ENCODE peak calls at places on chromosomes 13 and 19, in four cellular contexts. X is NCI-H524 treated with DMSO at 0.1 percent for 48 hours; P is stimulated activated CD4-positive, alpha-beta T cell treated with anti-CD3 and anti-CD28 coated beads, TNF-alpha, amount 100 ng/mL, for 48 hours; U is Calu3. Q is an unnamed sample.

GRCh38 chr13:103539265-103539664 is 473.0 kb upstream of the SLC10A2 start:
- DNase-seq in X (peak), P (no peak), U (no peak), Q (no peak)

GRCh38 chr19:7482584-7483439 is 6.0 kb downstream of the PEX11G start:
- DNase-seq in X (no peak), P (no peak), U (no peak), Q (no peak)

GRCh38 chr19:50025794-50026549 is at the start of gene ZNF473:
- DNase-seq in X (peak), P (peak), U (peak), Q (peak)

GRCh38 chr13:111115841-111116500 is 861 bp downstream of the ARHGEF7 start:
- DNase-seq in X (no peak), P (no peak), U (no peak), Q (no peak)

GRCh38 chr19:35509861-35510625 is 3.4 kb downstream of the DMKN start:
- DNase-seq in X (peak), P (peak), U (peak), Q (no peak)

GRCh38 chr13:72643339-72643989 is 84.0 kb downstream of the MZT1 start:
- DNase-seq in X (no peak), P (peak), U (peak), Q (no peak)

GRCh38 chr19:34436716-34437115 is 8.5 kb downstream of the UBA2 start:
- DNase-seq in X (no peak), P (no peak), U (no peak), Q (no peak)

GRCh38 chr19:58387338-58388174 is 487 bp downstream of the RPS5 start:
- DNase-seq in X (no peak), P (no peak), U (no peak), Q (peak)

GRCh38 chr13:26601669-26602068 is 44.2 kb downstream of the WASF3 start:
- DNase-seq in X (peak), P (no peak), U (no peak), Q (no peak)

GRCh38 chr19:39403331-39404312 is 3.0 kb upstream of the ZFP36 start:
- DNase-seq in X (peak), P (peak), U (peak), Q (peak)

GRCh38 chr19:10115392-10116084 is 4.0 kb downstream of the P2RY11 start:
- DNase-seq in X (no peak), P (no peak), U (no peak), Q (no peak)

GRCh38 chr19:5588441-5588840 is 20.7 kb upstream of the TINCR start:
- DNase-seq in X (no peak), P (no peak), U (no peak), Q (no peak)

GRCh38 chr19:13024958-13025653 is 29.8 kb downstream of the NFIX start:
- DNase-seq in X (no peak), P (no peak), U (no peak), Q (no peak)

GRCh38 chr13:113875429-113875815 is 11.5 kb upstream of the GAS6 start:
- DNase-seq in X (no peak), P (no peak), U (no peak), Q (no peak)

GRCh38 chr19:58509731-58510083 is 2.1 kb downstream of the SLC27A5 start:
- DNase-seq in X (no peak), P (no peak), U (no peak), Q (no peak)

GRCh38 chr19:49590971-49591730 is at the start of gene PRR12:
- DNase-seq in X (peak), P (peak), U (peak), Q (peak)

GRCh38 chr13:51761638-51762350 is 42.2 kb downstream of the DHRS12 start:
- DNase-seq in X (no peak), P (no peak), U (no peak), Q (no peak)

GRCh38 chr13:41603917-41604316 is 146.6 kb downstream of the RGCC start:
- DNase-seq in X (no peak), P (no peak), U (peak), Q (peak)

GRCh38 chr13:40518481-40518882 is 148.0 kb downstream of the FOXO1 start:
- DNase-seq in X (no peak), P (peak), U (peak), Q (no peak)

GRCh38 chr19:55032170-55032569 is 5.9 kb downstream of the GP6 start:
- DNase-seq in X (no peak), P (no peak), U (no peak), Q (no peak)

GRCh38 chr19:14972676-14973075 is 7.0 kb downstream of the SLC1A6 start:
- DNase-seq in X (no peak), P (no peak), U (no peak), Q (peak)

Q was measured in DMS 273 treated with DMSO at 0.1 percent for 48 hours.